ENCODE peak calls at places on chromosomes 12 and 14, in four cellular contexts. J is effector memory CD4-positive, alpha-beta T cell; L is PC-3; Y is transverse colon. H is an unnamed sample. For H3K4me1, the result is how much of the 10 kb centered on the place peaks cover.

GRCh38 chr12:18320036-18320617 is 58.8 kb downstream of the PIK3C2G start:
- DNase-seq in J (no peak), L (peak), Y (no peak), H (no peak)

GRCh38 chr12:53097207-53097563 is 282 bp upstream of the IGFBP6 start:
- DNase-seq in J (no peak), L (no peak), Y (no peak), H (no peak)

GRCh38 chr12:69922999-69923398 is 98.0 kb downstream of the MYRFL start:
- DNase-seq in J (no peak), L (no peak), Y (no peak), H (no peak)

GRCh38 chr12:108856428-108857157 is 790 bp downstream of the SSH1 start:
- DNase-seq in J (peak), L (peak), Y (peak), H (peak)

GRCh38 chr14:102209224-102209966 is 69.7 kb downstream of the WDR20 start:
- DNase-seq in J (no peak), L (peak), Y (no peak), H (no peak)

GRCh38 chr12:91608562-91608961 is 425.9 kb upstream of the DCN start:
- DNase-seq in J (no peak), L (no peak), Y (no peak), H (no peak)

GRCh38 chr12:46891306-46891705 is 65.5 kb upstream of the SLC38A4 start:
- DNase-seq in J (no peak), L (peak), Y (no peak), H (no peak)

GRCh38 chr12:51811203-51811805 is 37.2 kb downstream of the FIGNL2 start:
- DNase-seq in J (no peak), L (peak), Y (no peak), H (no peak)

GRCh38 chr12:29273178-29273843 is 107.7 kb downstream of the ERGIC2 start:
- DNase-seq in J (no peak), L (no peak), Y (no peak), H (no peak)

GRCh38 chr14:90767899-90768298 is 48.3 kb downstream of the TTC7B start:
- DNase-seq in J (no peak), L (no peak), Y (no peak), H (no peak)

DNA sequence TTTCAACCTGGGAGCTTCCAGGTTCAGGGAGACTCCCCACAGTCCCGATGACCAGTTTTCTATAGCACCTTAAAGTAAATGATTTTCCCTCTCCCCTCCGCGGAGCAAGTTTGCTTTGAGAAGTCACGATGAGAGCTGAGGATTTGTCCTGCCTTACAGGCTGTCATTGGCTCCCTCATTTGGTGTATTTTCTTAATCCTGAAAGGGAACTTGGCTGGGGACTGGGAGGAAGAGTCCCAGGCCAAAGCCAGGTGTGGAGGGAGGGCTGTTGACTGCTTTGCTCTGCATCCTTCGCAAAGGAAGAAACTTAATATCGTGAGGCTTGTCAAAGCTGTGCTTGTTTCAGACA is 64.6 kb upstream of the ESRRB start:
- DNase-seq in J (no peak), L (no peak), Y (no peak), H (no peak)
- H3K4me3 ChIP-seq in J (no peak), L (no peak), Y (no peak), H (no peak)

DNA sequence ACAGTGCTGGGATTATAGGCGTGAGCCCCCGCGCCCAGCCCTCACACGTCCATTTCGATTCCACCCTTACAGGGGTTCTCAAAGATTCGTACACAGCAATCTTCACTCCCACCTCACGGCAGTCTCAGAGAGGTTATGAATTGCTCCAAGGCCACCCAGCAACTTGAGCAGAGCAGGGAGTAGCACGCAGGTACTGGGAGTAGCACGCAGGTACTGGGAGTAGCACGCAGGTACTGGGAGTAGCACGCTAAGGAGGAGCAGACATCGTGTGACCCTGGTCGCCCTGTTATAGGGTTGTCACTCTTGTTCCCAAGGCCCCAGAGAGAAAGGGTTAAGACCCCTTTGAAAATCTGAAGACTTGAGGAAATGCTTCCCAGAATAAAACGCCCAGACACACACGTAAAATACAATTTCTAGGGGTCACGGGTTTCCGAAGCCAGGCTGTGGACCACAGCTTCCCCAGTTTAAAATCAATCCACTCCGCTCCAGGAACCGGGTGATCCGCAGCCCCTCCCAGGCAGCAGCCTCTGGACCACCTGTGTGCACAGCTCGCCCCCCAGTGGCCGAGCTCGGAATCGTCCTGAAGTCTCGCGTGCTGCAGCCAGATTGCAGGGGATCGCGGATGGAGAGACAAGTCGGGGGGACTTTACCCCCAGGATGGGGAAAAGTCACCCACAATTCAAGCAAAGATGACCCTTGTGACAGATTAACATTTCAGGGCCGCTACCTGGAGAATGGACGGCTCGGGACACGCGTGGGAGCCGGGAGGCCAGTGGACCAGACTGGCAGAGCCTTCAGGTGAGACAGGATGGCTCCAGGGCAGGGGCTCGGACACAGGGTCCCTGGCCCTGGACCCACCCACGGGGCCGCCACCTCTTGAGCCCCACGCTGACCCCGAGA is 92.0 kb downstream of the SCARB1 start:
- DNase-seq in J (peak), L (peak), Y (peak), H (peak)
- H3K4me1 ChIP-seq in J (under half), L (under half), Y (under half), H (under half)

GRCh38 chr12:27351476-27351875 is 18.8 kb downstream of the BMAL2 start:
- DNase-seq in J (no peak), L (no peak), Y (no peak), H (no peak)
- H3K4me3 ChIP-seq in J (no peak), L (no peak), Y (no peak), H (no peak)

GRCh38 chr14:65012353-65012752 is 25.7 kb downstream of the FNTB start:
- DNase-seq in J (no peak), L (no peak), Y (no peak), H (no peak)

GRCh38 chr14:65006251-65006721 is 19.6 kb downstream of the FNTB start:
- DNase-seq in J (no peak), L (no peak), Y (no peak), H (no peak)

GRCh38 chr14:65011559-65011958 is 24.9 kb downstream of the FNTB start:
- DNase-seq in J (no peak), L (no peak), Y (no peak), H (no peak)

GRCh38 chr14:65015391-65015790 is 28.7 kb downstream of the FNTB start:
- DNase-seq in J (no peak), L (no peak), Y (no peak), H (no peak)

DNA sequence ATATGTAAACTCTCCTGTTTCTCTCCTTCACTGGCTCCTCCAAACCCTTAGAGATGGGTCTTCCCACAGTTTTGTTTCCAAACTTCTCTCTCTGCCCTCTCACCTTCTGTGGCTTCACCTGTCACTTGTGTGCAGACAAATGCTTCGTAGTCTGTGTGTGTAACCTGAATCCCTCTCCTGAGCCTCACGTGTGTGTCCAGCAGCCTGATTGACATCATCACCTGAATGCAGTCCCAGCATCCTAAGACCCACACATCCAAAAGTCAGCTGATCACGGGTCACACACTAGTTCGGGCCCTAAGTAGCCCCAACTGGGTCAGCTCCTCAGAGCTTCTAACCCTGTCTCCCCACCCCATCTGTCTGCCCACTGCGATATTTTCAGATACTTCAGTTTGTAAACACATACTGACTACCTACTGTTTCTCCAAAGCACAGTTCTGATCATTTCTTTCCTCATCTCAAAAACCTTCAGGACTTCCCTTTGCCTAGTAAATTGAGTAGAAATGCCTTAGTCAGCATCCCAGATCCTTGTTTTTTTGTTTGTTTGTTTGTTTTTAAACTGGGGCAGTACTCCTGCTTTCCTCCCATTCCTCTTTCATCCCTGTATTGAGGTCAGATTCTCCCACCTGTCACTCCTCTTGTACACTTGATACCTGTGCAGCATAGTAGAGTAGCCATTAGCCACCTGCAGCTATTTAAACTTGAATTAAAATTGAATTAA is 23.7 kb downstream of the FNTB start:
- DNase-seq in J (no peak), L (no peak), Y (no peak), H (no peak)
- H3K4me1 ChIP-seq in J (under half), L (under half), Y (under half), H (under half)

GRCh38 chr12:62922539-62922938 is 12.4 kb downstream of the PPM1H start:
- DNase-seq in J (no peak), L (peak), Y (no peak), H (no peak)
- H3K4me3 ChIP-seq in J (no peak), L (peak), Y (no peak), H (no peak)

GRCh38 chr12:124563809-124564208 is 3.6 kb downstream of the NCOR2 start:
- DNase-seq in J (no peak), L (no peak), Y (no peak), H (no peak)

GRCh38 chr12:124565656-124566180 is 1.7 kb downstream of the NCOR2 start:
- DNase-seq in J (no peak), L (peak), Y (no peak), H (no peak)

GRCh38 chr12:124564232-124564958 is 3.0 kb downstream of the NCOR2 start:
- DNase-seq in J (no peak), L (no peak), Y (no peak), H (no peak)

GRCh38 chr12:124566181-124567034 is 1.0 kb downstream of the NCOR2 start:
- DNase-seq in J (peak), L (peak), Y (peak), H (peak)

DNA sequence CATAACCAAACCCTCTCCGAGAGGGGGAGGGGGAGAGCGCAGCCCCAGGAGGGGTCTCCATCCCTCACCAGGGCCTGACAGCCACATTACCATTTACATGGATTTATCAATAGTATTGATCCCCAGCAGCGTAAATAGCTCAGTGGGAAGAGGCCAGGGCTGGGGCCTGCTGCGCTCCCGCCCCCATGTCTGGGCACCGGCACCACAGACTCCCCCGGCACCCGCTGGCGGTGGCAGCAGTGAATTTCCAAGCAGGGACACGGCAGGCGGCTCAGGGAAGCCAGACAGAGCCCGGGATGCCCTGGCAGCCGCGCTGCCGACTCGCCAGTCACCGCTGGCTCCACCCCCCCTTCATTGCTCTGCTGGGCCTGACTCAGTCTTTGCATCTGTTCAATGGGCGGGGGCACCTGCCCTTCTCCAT is 2.3 kb downstream of the NCOR2 start:
- DNase-seq in J (no peak), L (no peak), Y (no peak), H (no peak)
- H3K4me1 ChIP-seq in J (under half), L (under half), Y (under half), H (under half)

GRCh38 chr12:1093166-1093751 is 102.2 kb downstream of the ERC1 start:
- DNase-seq in J (no peak), L (peak), Y (no peak), H (peak)

GRCh38 chr12:1099158-1099557 is 108.1 kb downstream of the ERC1 start:
- DNase-seq in J (no peak), L (no peak), Y (peak), H (no peak)

GRCh38 chr12:1091350-1091749 is 100.3 kb downstream of the ERC1 start:
- DNase-seq in J (no peak), L (no peak), Y (no peak), H (no peak)

DNA sequence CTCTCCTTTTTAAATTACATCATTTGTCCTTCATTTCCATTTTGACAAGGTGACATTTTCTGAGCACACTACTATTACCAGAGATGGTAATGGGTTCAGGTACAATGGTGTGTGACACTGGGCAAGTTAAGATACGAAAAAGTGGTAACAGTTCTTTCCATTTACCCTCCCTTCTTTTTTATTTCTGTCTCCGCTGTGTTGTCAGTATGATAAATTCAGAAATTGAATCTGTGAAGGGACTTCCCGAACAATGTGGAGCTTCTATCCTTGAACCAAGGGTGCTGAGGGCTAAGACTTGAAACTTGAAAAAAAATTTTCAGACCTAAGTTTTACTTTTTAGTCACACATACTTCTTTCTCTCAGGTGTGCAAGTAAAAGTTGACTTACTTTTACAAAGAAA is 103.7 kb downstream of the ERC1 start:
- DNase-seq in J (no peak), L (no peak), Y (no peak), H (no peak)
- H3K4me3 ChIP-seq in J (no peak), L (no peak), Y (no peak), H (no peak)

GRCh38 chr14:49986344-49987014 is 93.6 kb downstream of the ARF6 start:
- DNase-seq in J (no peak), L (no peak), Y (no peak), H (no peak)

GRCh38 chr14:49988080-49988990 is 95.5 kb downstream of the ARF6 start:
- DNase-seq in J (no peak), L (no peak), Y (no peak), H (no peak)

GRCh38 chr14:49982082-49982481 is 89.2 kb downstream of the ARF6 start:
- DNase-seq in J (no peak), L (no peak), Y (no peak), H (no peak)

GRCh38 chr14:49982522-49982951 is 89.7 kb downstream of the ARF6 start:
- DNase-seq in J (peak), L (no peak), Y (no peak), H (peak)

DNA sequence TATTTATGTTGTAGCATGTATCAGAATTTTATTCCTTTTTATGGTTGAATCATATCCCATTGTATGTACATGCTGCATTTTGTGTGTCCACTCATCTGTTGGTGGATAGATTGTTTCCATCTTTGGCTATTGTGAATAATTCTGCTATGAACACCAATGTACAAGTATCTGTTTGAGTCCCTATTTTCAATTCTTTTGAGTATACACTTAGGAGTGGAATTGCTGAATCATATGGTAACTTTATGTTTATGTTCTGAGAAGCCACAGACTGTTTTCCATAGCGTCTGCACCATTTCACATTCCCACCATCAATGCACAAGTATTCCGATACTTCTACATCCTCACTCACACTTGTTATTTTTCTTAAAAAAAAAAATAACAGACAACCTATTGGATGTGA is 91.5 kb downstream of the ARF6 start:
- DNase-seq in J (no peak), L (no peak), Y (no peak), H (no peak)
- H3K4me1 ChIP-seq in J (under half), L (under half), Y (under half), H (half or more)

GRCh38 chr12:11510671-11511070 is 115.3 kb upstream of the PRB2 start:
- DNase-seq in J (no peak), L (no peak), Y (no peak), H (no peak)
- H3K4me3 ChIP-seq in J (no peak), L (no peak), Y (no peak), H (no peak)